ENCODE peak calls at places on chromosomes 5 and 9, in nine cellular contexts. B is stimulated activated CD4-positive, alpha-beta T cell treated with anti-CD3 and anti-CD28 coated beads, Interleukin-12 subunit alpha, Interleukin-12 subunit beta, amount 100 ng/mL, for 24 hours; A is neural crest cell; H is CD8-positive, alpha-beta memory T cell; G is T-helper 1 cell; Z is C1 segment of cervical spinal cord; M is neuronal stem cell; V is LoVo; J is MCF 10A. S is an unnamed sample.
A peak's percentile ranks its signal among the peaks of the same experiment; 100 is the strongest.

GRCh38 chr9:88938181-88938580 is 53.1 kb upstream of the S1PR3 start:
- DNase-seq in B (no peak), A (no peak), H (no peak), G (no peak), Z (no peak), M (no peak), V (no peak), J (no peak), S (no peak)

GRCh38 chr9:22084336-22085035 is 75.4 kb upstream of the CDKN2B start:
- DNase-seq in B (no peak), A (no peak), H (no peak), G (no peak), Z (no peak), M (no peak), V (peak; percentile 84), J (no peak), S (no peak)

GRCh38 chr5:178429156-178429468 is 161.1 kb downstream of the COL23A1 start:
- DNase-seq in B (no peak), A (no peak), H (no peak), G (no peak), Z (no peak), M (no peak), V (no peak), J (no peak), S (no peak)

GRCh38 chr5:3786165-3786564 is 190.5 kb downstream of the IRX1 start:
- DNase-seq in B (no peak), A (no peak), H (no peak), G (no peak), Z (no peak), M (no peak), V (no peak), J (no peak), S (no peak)

GRCh38 chr5:59102437-59102836 is 519.6 kb downstream of the RAB3C start:
- DNase-seq in B (no peak), A (no peak), H (no peak), G (no peak), Z (no peak), M (no peak), V (no peak), J (no peak), S (no peak)

GRCh38 chr9:2158111-2158610 is 143.0 kb downstream of the SMARCA2 start:
- DNase-seq in B (no peak), A (peak; percentile 23), H (peak; percentile 13), G (peak; percentile 34), Z (no peak), M (no peak), V (peak; percentile 40), J (peak; percentile 87), S (no peak)

GRCh38 chr9:18770509-18770908 is 262.5 kb downstream of the SAXO1 start:
- DNase-seq in B (no peak), A (no peak), H (no peak), G (no peak), Z (no peak), M (no peak), V (no peak), J (no peak), S (no peak)

GRCh38 chr9:126151671-126152050 is 175.0 kb upstream of the MVB12B start:
- DNase-seq in B (no peak), A (no peak), H (no peak), G (no peak), Z (no peak), M (no peak), V (no peak), J (no peak), S (no peak)

GRCh38 chr5:71461360-71461759 is 5.9 kb downstream of the BDP1 start:
- DNase-seq in B (no peak), A (no peak), H (no peak), G (no peak), Z (no peak), M (no peak), V (no peak), J (no peak), S (no peak)

GRCh38 chr5:159183247-159183646 is 26.1 kb downstream of the RNF145 start:
- DNase-seq in B (no peak), A (no peak), H (no peak), G (no peak), Z (no peak), M (no peak), V (no peak), J (no peak), S (no peak)

GRCh38 chr5:81633471-81633870 is 117.4 kb downstream of the SSBP2 start:
- DNase-seq in B (no peak), A (no peak), H (no peak), G (no peak), Z (no peak), M (no peak), V (no peak), J (no peak), S (no peak)

S was measured in activated effector memory CD4-positive, alpha-beta T cell treated with Interleukin-2 at 50 U/mL for 16 hours.